ENCODE peak calls at places on chromosomes 5 and 9, in seven cellular contexts. C is CD8-positive, alpha-beta T cell; J is dermis blood vessel endothelial cell; I is RPMI7951; Q is HepG2; Z is PC-3; F is effector memory CD4-positive, alpha-beta T cell. B is an unnamed sample.

GRCh38 chr9:128113526-128114325 is 13.8 kb downstream of the PTGES2 start:
- DNase-seq in J (no peak), I (no peak), Z (no peak), F (no peak), Q (no peak), C (no peak), B (no peak)

GRCh38 chr5:44952376-44952775 is 143.6 kb downstream of the MRPS30 start:
- DNase-seq in C (no peak), Q (peak; percentile 18), J (peak; percentile 63), Z (peak; percentile 74), I (peak; percentile 46), F (no peak), B (no peak)

GRCh38 chr5:93296338-93296737 is 284.7 kb downstream of the NR2F1-AS1 start:
- DNase-seq in C (no peak), F (no peak), J (no peak), Q (no peak), Z (peak; percentile 52), I (peak; percentile 40), B (no peak)

GRCh38 chr5:126182901-126183695 is 240.1 kb upstream of the GRAMD2B start:
- DNase-seq in C (no peak), F (no peak), Z (no peak), I (no peak), Q (no peak), J (no peak), B (no peak)

GRCh38 chr9:82363666-82364065 is 375.1 kb downstream of the SPATA31D1 start:
- DNase-seq in Z (no peak), I (no peak), J (no peak), C (no peak), F (no peak), Q (no peak), B (no peak)

GRCh38 chr9:126070071-126070470 is 256.6 kb upstream of the MVB12B start:
- DNase-seq in F (no peak), I (no peak), Q (no peak), C (no peak), Z (no peak), J (no peak), B (no peak)

GRCh38 chr5:148912714-148913398 is 86.4 kb downstream of the ADRB2 start:
- DNase-seq in F (no peak), Z (peak; percentile 100), Q (peak; percentile 16), I (peak; percentile 94), C (no peak), J (peak; percentile 92), B (no peak)

GRCh38 chr5:56155992-56156584 is 77.0 kb downstream of the ANKRD55 start:
- DNase-seq in Z (no peak), Q (no peak), F (no peak), C (no peak), J (no peak), I (no peak), B (peak; percentile 25)

GRCh38 chr9:87812375-87813118 is 70.1 kb upstream of the SPATA31E1 start:
- DNase-seq in C (no peak), F (no peak), J (peak; percentile 59), I (peak; percentile 61), Z (peak; percentile 49), Q (peak; percentile 4), B (no peak)

GRCh38 chr5:138874771-138875628 is at the start of gene LRRTM2:
- DNase-seq in C (no peak), Z (no peak), I (peak; percentile 80), J (peak; percentile 90), F (no peak), Q (no peak), B (no peak)

GRCh38 chr9:16824545-16825041 is 45.9 kb downstream of the BNC2 start:
- DNase-seq in Q (no peak), I (peak; percentile 65), C (no peak), Z (peak; percentile 54), J (peak; percentile 57), F (no peak), B (no peak)

GRCh38 chr5:150637245-150638052 is 3.0 kb upstream of the SYNPO start:
- DNase-seq in F (no peak), Q (peak; percentile 75), C (no peak), Z (peak; percentile 92), J (peak; percentile 86), I (peak; percentile 91), B (no peak)

GRCh38 chr5:16894236-16895057 is 41.6 kb downstream of the MYO10 start:
- DNase-seq in Q (peak; percentile 75), I (peak; percentile 95), J (peak; percentile 82), Z (peak; percentile 100), F (no peak), C (no peak), B (no peak)

GRCh38 chr9:2066312-2067273 is 51.4 kb downstream of the SMARCA2 start:
- DNase-seq in F (no peak), Z (no peak), J (peak; percentile 55), I (peak; percentile 2), Q (peak; percentile 52), C (no peak), B (no peak)

GRCh38 chr9:91477106-91477505 is 53.5 kb upstream of the NFIL3 start:
- DNase-seq in F (no peak), I (no peak), C (no peak), Q (no peak), J (no peak), Z (no peak), B (no peak)

GRCh38 chr9:127183814-127184582 is 61.6 kb upstream of the ANGPTL2 start:
- DNase-seq in Q (no peak), J (no peak), I (no peak), Z (no peak), C (no peak), F (no peak), B (no peak)

GRCh38 chr9:131167146-131167692 is 41.8 kb downstream of the NUP214 start:
- DNase-seq in Q (no peak), Z (no peak), F (no peak), C (no peak), J (no peak), I (no peak), B (no peak)

GRCh38 chr5:5288236-5288635 is 134.2 kb upstream of the ICE1 start:
- DNase-seq in F (no peak), I (peak; percentile 41), C (no peak), Z (peak; percentile 95), J (no peak), Q (no peak), B (no peak)

GRCh38 chr5:39716532-39716971 is 291.8 kb upstream of the DAB2 start:
- DNase-seq in Q (peak; percentile 67), C (no peak), F (no peak), I (peak; percentile 58), Z (peak; percentile 90), J (peak; percentile 73), B (no peak)

GRCh38 chr5:59538080-59538479 is 355.4 kb downstream of the PDE4D start:
- DNase-seq in J (no peak), F (no peak), I (no peak), Z (no peak), C (no peak), Q (no peak), B (no peak)

GRCh38 chr5:10762776-10763500 is 1.9 kb upstream of the DAP start:
- DNase-seq in Z (no peak), F (no peak), Q (no peak), I (no peak), C (no peak), J (no peak), B (no peak)

GRCh38 chr5:58077966-58078365 is 381.9 kb downstream of the PLK2 start:
- DNase-seq in J (no peak), C (no peak), Q (no peak), F (no peak), I (no peak), Z (no peak), B (no peak)

GRCh38 chr5:176774216-176775171 is 35.9 kb upstream of the UNC5A start:
- DNase-seq in I (no peak), Q (no peak), Z (no peak), C (peak; percentile 25), F (no peak), J (peak; percentile 45), B (no peak)

GRCh38 chr5:91499943-91500531 is 116.9 kb upstream of the ARRDC3 start:
- DNase-seq in C (no peak), I (peak; percentile 38), Z (peak; percentile 82), F (no peak), Q (peak; percentile 30), J (peak; percentile 65), B (no peak)

GRCh38 chr5:35158627-35159369 is 71.5 kb downstream of the PRLR start:
- DNase-seq in Z (no peak), J (no peak), C (no peak), Q (peak; percentile 9), F (no peak), I (no peak), B (no peak)

GRCh38 chr5:122183795-122184185 is 54.4 kb downstream of the ZNF474 start:
- DNase-seq in Z (no peak), Q (no peak), J (no peak), I (no peak), F (no peak), C (no peak), B (no peak)

GRCh38 chr5:166710275-166710674 is 1581.2 kb upstream of the WWC1 start:
- DNase-seq in C (no peak), Z (no peak), Q (no peak), I (no peak), F (no peak), J (no peak), B (no peak)

GRCh38 chr9:70465398-70465797 is 50.9 kb upstream of the KLF9 start:
- DNase-seq in I (no peak), Q (no peak), F (no peak), Z (no peak), C (no peak), J (no peak), B (no peak)

GRCh38 chr9:110842169-110842568 is 173.6 kb downstream of the MUSK start:
- DNase-seq in J (no peak), Q (peak; percentile 6), I (no peak), F (no peak), Z (peak; percentile 53), C (no peak), B (no peak)